ENCODE peak calls at places on chromosomes 4 and X, in five cellular contexts. T is body of pancreas, K is heart right ventricle, F is A673, B is pancreas. I is an unnamed sample.

GRCh38 chr4:28176942-28177341 is 1316.3 kb downstream of the STIM2 start:
- DNase-seq in T (no peak), K (no peak), F (no peak), B (no peak), I (no peak)

GRCh38 chr4:27000820-27001219 is 140.2 kb downstream of the STIM2 start:
- DNase-seq in T (no peak), K (no peak), F (no peak), B (no peak), I (no peak)

GRCh38 chr4:138344851-138345250 is 102.7 kb upstream of the SLC7A11 start:
- DNase-seq in T (no peak), K (no peak), F (no peak), B (no peak), I (no peak)

GRCh38 chrX:70052895-70053615 is 3.3 kb upstream of the AWAT2 start:
- DNase-seq in T (no peak), K (no peak), F (no peak), B (no peak), I (no peak)

GRCh38 chr4:64248151-64248550 is 161.1 kb downstream of the TECRL start:
- DNase-seq in T (no peak), K (no peak), F (no peak), B (no peak), I (no peak)

GRCh38 chr4:80333121-80333520 is 2.4 kb upstream of the CFAP299 start:
- DNase-seq in T (no peak), K (no peak), F (no peak), B (no peak), I (no peak)

GRCh38 chr4:53196872-53197759 is 168.7 kb downstream of the SCFD2 start:
- DNase-seq in T (no peak), K (no peak), F (peak; percentile 77), B (no peak), I (no peak)

GRCh38 chr4:107740381-107740780 is 20.3 kb upstream of the PAPSS1 start:
- DNase-seq in T (no peak), K (no peak), F (peak; percentile 39), B (no peak), I (no peak)

GRCh38 chr4:187309456-187309855 is 585.8 kb upstream of the FAT1 start:
- DNase-seq in T (no peak), K (no peak), F (no peak), B (no peak), I (no peak)

GRCh38 chr4:74181225-74181624 is 23.3 kb downstream of the MTHFD2L start:
- DNase-seq in T (no peak), K (no peak), F (no peak), B (no peak), I (no peak)

GRCh38 chr4:1195894-1196401 is 23.6 kb upstream of the SPON2 start:
- DNase-seq in T (no peak), K (no peak), F (no peak), B (no peak), I (no peak)

GRCh38 chr4:158043971-158044618 is 128.7 kb downstream of the GASK1B start:
- DNase-seq in T (no peak), K (no peak), F (no peak), B (no peak), I (no peak)

GRCh38 chr4:159035570-159035969 is 67.3 kb upstream of the RAPGEF2 start:
- DNase-seq in T (no peak), K (no peak), F (no peak), B (no peak), I (no peak)

GRCh38 chrX:148380614-148381561 is 119.5 kb upstream of the AFF2 start:
- DNase-seq in T (no peak), K (no peak), F (no peak), B (no peak), I (no peak)

GRCh38 chr4:110163327-110164070 is 34.9 kb downstream of the ELOVL6 start:
- DNase-seq in T (no peak), K (no peak), F (no peak), B (no peak), I (no peak)

GRCh38 chr4:156109943-156110925 is 156.6 kb upstream of the CTSO start:
- DNase-seq in T (no peak), K (peak; percentile 14), F (peak; percentile 68), B (no peak), I (no peak)

GRCh38 chr4:24433515-24434192 is 150.7 kb downstream of the DHX15 start:
- DNase-seq in T (no peak), K (no peak), F (no peak), B (no peak), I (no peak)

GRCh38 chr4:107115185-107115847 is 79.2 kb upstream of the DKK2 start:
- DNase-seq in T (no peak), K (no peak), F (peak; percentile 83), B (no peak), I (no peak)

GRCh38 chr4:38687571-38688011 is 23.6 kb downstream of the KLF3 start:
- DNase-seq in T (no peak), K (no peak), F (no peak), B (no peak), I (no peak)

GRCh38 chrX:103310592-103311400 is at the start of gene BEX2:
- DNase-seq in T (peak; percentile 88), K (peak; percentile 7), F (peak; percentile 78), B (peak; percentile 85), I (peak; percentile 80)

GRCh38 chr4:87103691-87104187 is 116.7 kb downstream of the KLHL8 start:
- DNase-seq in T (no peak), K (no peak), F (peak; percentile 9), B (no peak), I (no peak)

GRCh38 chrX:65926095-65927019 is 113.5 kb downstream of the VSIG4 start:
- DNase-seq in T (no peak), K (no peak), F (no peak), B (no peak), I (peak; percentile 6)

GRCh38 chrX:120207009-120207610 is 43.5 kb upstream of the ZBTB33 start:
- DNase-seq in T (no peak), K (no peak), F (no peak), B (no peak), I (no peak)

GRCh38 chr4:73347497-73347896 is 56.6 kb upstream of the ALB start:
- DNase-seq in T (no peak), K (no peak), F (no peak), B (no peak), I (no peak)

GRCh38 chr4:176013466-176014247 is 52.0 kb upstream of the WDR17 start:
- DNase-seq in T (no peak), K (no peak), F (no peak), B (no peak), I (no peak)

GRCh38 chr4:76550966-76551780 is 116.1 kb downstream of the SHROOM3 start:
- DNase-seq in T (no peak), K (no peak), F (no peak), B (no peak), I (no peak)

GRCh38 chrX:67604979-67605703 is 61.3 kb downstream of the AR start:
- DNase-seq in T (no peak), K (no peak), F (no peak), B (no peak), I (no peak)

GRCh38 chr4:173934201-173934600 is 349.3 kb downstream of the FBXO8 start:
- DNase-seq in T (no peak), K (no peak), F (no peak), B (no peak), I (no peak)

GRCh38 chr4:76950052-76950845 is 697 bp downstream of the SEPTIN11 start:
- DNase-seq in T (peak; percentile 43), K (peak; percentile 33), F (peak; percentile 24), B (peak; percentile 61), I (peak; percentile 22)

GRCh38 chr4:189088783-189089182 is 851.9 kb upstream of the FRG1 start:
- DNase-seq in T (no peak), K (no peak), F (no peak), B (no peak), I (no peak)

GRCh38 chrX:69133561-69134542 is 31.4 kb downstream of the PJA1 start:
- DNase-seq in T (peak; percentile 16), K (peak; percentile 8), F (peak; percentile 54), B (no peak), I (no peak)

GRCh38 chrX:15202458-15203177 is 67.3 kb downstream of the ASB9 start:
- DNase-seq in T (no peak), K (no peak), F (peak; percentile 33), B (no peak), I (no peak)

GRCh38 chr4:73832651-73833237 is 3.7 kb upstream of the CXCL6 start:
- DNase-seq in T (no peak), K (no peak), F (no peak), B (no peak), I (no peak)

GRCh38 chr4:75477201-75477600 is 37.0 kb downstream of the RCHY1 start:
- DNase-seq in T (no peak), K (no peak), F (no peak), B (no peak), I (no peak)

GRCh38 chrX:132505116-132505515 is 16.3 kb upstream of the MBNL3 start:
- DNase-seq in T (peak; percentile 30), K (no peak), F (no peak), B (peak; percentile 31), I (no peak)
- TF ChIP-seq CTCF in T (no peak), K (no peak), F (peak; percentile 11), B (no peak), I (no peak)

GRCh38 chr4:8353912-8354453 is 84.4 kb downstream of the HTRA3 start:
- DNase-seq in T (peak; percentile 7), K (no peak), F (no peak), B (no peak), I (no peak)
- H3K27ac ChIP-seq in T (no peak overlapping the region), K (no peak overlapping the region), F (no peak overlapping the region), B (no peak overlapping the region), I (no peak overlapping the region)

GRCh38 chr4:8792491-8792890 is 79.1 kb downstream of the HMX1 start:
- DNase-seq in T (no peak), K (no peak), F (no peak), B (no peak), I (no peak)
- H3K27me3 ChIP-seq in T (no peaks in the 10 kb centered on the region), K (no peaks in the 10 kb centered on the region), F (peaks cover 10% of the 10 kb centered on the region), B (no peaks in the 10 kb centered on the region), I (no peaks in the 10 kb centered on the region)

GRCh38 chr4:98573791-98574190 is 84.6 kb downstream of the TSPAN5 start:
- DNase-seq in T (no peak), K (no peak), F (no peak), B (no peak), I (no peak)

GRCh38 chr4:98568896-98569663 is 89.3 kb downstream of the TSPAN5 start:
- DNase-seq in T (no peak), K (no peak), F (no peak), B (no peak), I (no peak)

GRCh38 chr4:98570160-98570797 is 88.1 kb downstream of the TSPAN5 start:
- DNase-seq in T (no peak), K (no peak), F (no peak), B (no peak), I (no peak)

GRCh38 chr4:98572697-98573096 is 85.7 kb downstream of the TSPAN5 start:
- DNase-seq in T (no peak), K (no peak), F (no peak), B (no peak), I (no peak)

DNA sequence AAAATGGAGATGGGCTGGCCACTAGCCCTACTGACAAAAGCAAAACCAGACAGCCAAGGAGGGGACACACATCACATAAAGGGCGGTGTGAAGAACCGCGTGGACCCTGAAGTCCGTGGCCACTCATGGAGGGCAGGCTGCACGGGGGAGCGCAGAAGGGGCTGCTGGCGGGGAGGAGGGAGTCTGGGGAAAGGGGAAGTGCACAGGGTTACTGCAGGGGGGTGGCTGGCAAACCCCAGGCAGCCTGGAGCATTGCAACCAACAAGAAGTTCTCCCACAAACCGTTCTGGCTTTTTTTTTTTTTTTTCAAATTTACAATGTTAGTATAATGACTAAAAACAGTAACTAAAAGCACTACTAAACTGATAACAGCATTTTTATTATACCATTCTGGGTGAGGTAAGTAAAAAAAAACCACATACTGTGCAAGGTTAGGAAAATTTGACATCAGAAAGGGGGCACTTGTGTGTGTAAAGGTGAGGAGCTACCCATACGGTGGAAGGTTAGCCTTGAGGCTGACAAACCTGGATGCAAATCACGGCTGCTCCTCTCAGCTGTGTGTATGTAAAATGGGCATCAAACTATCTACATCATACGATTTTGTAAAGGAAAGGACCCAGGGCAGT is 87.1 kb downstream of the TSPAN5 start:
- DNase-seq in T (no peak), K (no peak), F (no peak), B (no peak), I (no peak)
- TF ChIP-seq CTCF in T (no peak), K (no peak), F (no peak), B (no peak), I (no peak)

I was measured in CD4-positive, alpha-beta T cell.